ENCODE peak calls at places on chromosomes 5 and 9, in seven cellular contexts. F is body of pancreas, N is sigmoid colon, H is fibroblast of lung, S is HCT116, M is transverse colon, X is lower lobe of right lung. K is an unnamed sample. For H3K4me1, the result is how much of the 10 kb centered on the place peaks cover.

GRCh38 chr9:115167175-115167574 is 49.2 kb upstream of the TNC start:
- DNase-seq in N (no peak), F (no peak), X (no peak), H (peak), S (no peak), M (no peak), K (peak)

GRCh38 chr5:151123897-151124751 is 33.5 kb downstream of the ANXA6 start:
- DNase-seq in S (no peak), M (peak), H (peak), F (peak), N (peak), X (no peak), K (no peak)

GRCh38 chr9:108634164-108634563 is 221.6 kb downstream of the ACTL7B start:
- DNase-seq in X (no peak), S (peak), H (peak), M (peak), N (no peak), F (peak), K (peak)

GRCh38 chr5:83512051-83512745 is 40.7 kb downstream of the VCAN start:
- DNase-seq in H (peak), N (no peak), M (no peak), X (no peak), S (no peak), F (no peak), K (no peak)

GRCh38 chr9:110769667-110770066 is 101.1 kb downstream of the MUSK start:
- DNase-seq in M (no peak), H (peak), F (no peak), N (no peak), S (no peak), X (no peak), K (no peak)

GRCh38 chr5:132301341-132302274 is 7.4 kb downstream of the SLC22A4 start:
- DNase-seq in N (no peak), S (no peak), X (no peak), H (no peak), F (no peak), M (peak), K (no peak)

GRCh38 chr5:154523104-154523503 is 45.1 kb upstream of the HAND1 start:
- DNase-seq in N (no peak), H (no peak), F (no peak), X (no peak), M (no peak), S (no peak), K (no peak)

GRCh38 chr9:3916420-3916819 is 383.4 kb downstream of the GLIS3 start:
- DNase-seq in H (no peak), N (no peak), S (no peak), X (no peak), F (no peak), M (no peak), K (no peak)

GRCh38 chr5:82277987-82278710 is at the start of gene RPS23:
- DNase-seq in X (peak), F (peak), S (peak), H (peak), M (peak), N (peak), K (peak)

GRCh38 chr5:176438959-176439757 is 9.0 kb upstream of the FAF2 start:
- DNase-seq in N (no peak), F (no peak), S (no peak), X (no peak), H (peak), M (no peak), K (no peak)

GRCh38 chr9:134644715-134645606 is 3.4 kb downstream of the COL5A1 start:
- DNase-seq in N (peak), S (no peak), F (peak), M (peak), H (peak), X (no peak), K (peak)

GRCh38 chr9:112569186-112569585 is 82.6 kb downstream of the KIAA1958 start:
- DNase-seq in F (no peak), X (no peak), N (no peak), M (no peak), H (peak), S (no peak), K (no peak)

GRCh38 chr9:15606667-15607472 is 54.0 kb downstream of the CCDC171 start:
- DNase-seq in S (peak), N (no peak), X (no peak), M (no peak), H (peak), F (no peak), K (no peak)

GRCh38 chr9:99354104-99354503 is 132.0 kb downstream of the SEC61B start:
- DNase-seq in X (no peak), S (no peak), H (peak), N (no peak), F (no peak), M (no peak), K (no peak)

GRCh38 chr9:69465473-69465872 is 140.5 kb downstream of the ENTREP1 start:
- DNase-seq in M (no peak), X (no peak), N (no peak), F (peak), S (no peak), H (no peak), K (no peak)

GRCh38 chr5:14110680-14111079 is 32.5 kb upstream of the TRIO start:
- DNase-seq in X (no peak), N (no peak), M (no peak), S (no peak), F (no peak), H (peak), K (peak)

GRCh38 chr9:104260004-104260403 is 165.9 kb downstream of the SMC2 start:
- DNase-seq in F (no peak), N (no peak), X (no peak), S (no peak), H (no peak), M (no peak), K (no peak)

GRCh38 chr9:131432597-131433301 is 38.9 kb downstream of the PRRC2B start:
- DNase-seq in M (no peak), S (no peak), H (peak), X (no peak), F (no peak), N (peak), K (no peak)

GRCh38 chr9:89374176-89374575 is 55.9 kb downstream of the SECISBP2 start:
- DNase-seq in H (no peak), M (no peak), X (no peak), N (no peak), S (no peak), F (no peak), K (no peak)

GRCh38 chr9:75147638-75148037 is 59.3 kb downstream of the OSTF1 start:
- DNase-seq in N (no peak), X (no peak), S (no peak), M (no peak), F (no peak), H (no peak), K (no peak)

GRCh38 chr5:133824661-133825254 is 143.7 kb downstream of the C5orf15 start:
- DNase-seq in X (no peak), F (no peak), N (no peak), M (no peak), S (no peak), H (no peak), K (no peak)

GRCh38 chr9:107976767-107977166 is 487.2 kb upstream of the KLF4 start:
- DNase-seq in H (peak), M (peak), S (no peak), X (peak), F (peak), N (peak), K (no peak)

GRCh38 chr5:178787889-178788288 is 57.4 kb upstream of the ZNF354A start:
- DNase-seq in H (no peak), X (no peak), M (no peak), S (no peak), N (peak), F (no peak), K (no peak)

GRCh38 chr5:67578011-67578410 is 381.4 kb upstream of the CD180 start:
- DNase-seq in S (no peak), H (peak), N (no peak), M (no peak), X (no peak), F (no peak), K (no peak)

GRCh38 chr5:90557391-90557790 is 1.2 kb upstream of the ADGRV1 start:
- DNase-seq in F (no peak), X (no peak), M (no peak), N (no peak), H (no peak), S (no peak), K (no peak)

GRCh38 chr5:139273572-139274264 is 19.8 kb upstream of the MATR3 start:
- DNase-seq in S (peak), X (peak), N (peak), H (peak), M (peak), F (peak), K (peak)

GRCh38 chr9:112489876-112490661 is 3.4 kb downstream of the KIAA1958 start:
- DNase-seq in S (no peak), M (no peak), H (no peak), F (no peak), N (no peak), X (no peak), K (no peak)

GRCh38 chr5:151051066-151051930 is 29.5 kb downstream of the TNIP1 start:
- DNase-seq in N (peak), X (peak), F (peak), M (peak), S (peak), H (peak), K (no peak)

GRCh38 chr9:133353548-133353947 is 2.7 kb downstream of the SURF1 start:
- DNase-seq in M (no peak), H (no peak), S (no peak), X (no peak), N (no peak), F (no peak), K (no peak)

GRCh38 chr9:133352635-133353340 is 3.5 kb downstream of the SURF1 start:
- DNase-seq in N (no peak), H (no peak), X (no peak), F (no peak), S (no peak), M (no peak), K (no peak)

GRCh38 chr9:133356391-133357091 is at the start of the genes SURF1 and SURF2:
- DNase-seq in F (peak), H (peak), X (peak), N (peak), S (no peak), M (peak), K (no peak)

GRCh38 chr9:133355881-133356357 is 368 bp downstream of the SURF1 start:
- DNase-seq in X (no peak), S (no peak), F (no peak), N (no peak), H (no peak), M (no peak), K (no peak)

DNA sequence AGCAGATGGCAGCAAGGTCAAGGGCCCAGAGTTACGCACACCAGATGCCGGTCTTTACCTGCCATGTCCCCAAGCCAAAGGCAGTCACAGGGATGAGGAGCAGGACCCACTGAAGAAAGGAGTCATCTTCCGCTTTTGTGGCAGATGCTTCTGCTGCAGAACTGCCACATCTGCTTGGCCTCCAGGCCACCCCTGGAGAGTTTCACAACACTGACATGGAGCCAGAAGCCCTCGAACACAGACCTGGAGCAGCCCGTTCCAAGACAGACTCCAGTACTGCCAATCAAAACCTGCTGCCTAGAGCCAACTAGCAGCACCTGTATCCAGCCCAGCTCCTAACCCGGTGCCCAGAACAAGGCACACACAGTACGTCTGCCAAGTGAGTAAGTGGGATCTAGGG is 1.5 kb downstream of the SURF1 start:
- DNase-seq in M (no peak), H (no peak), S (no peak), N (no peak), X (no peak), F (no peak), K (no peak)
- H3K4me1 ChIP-seq in M (under half), H (under half), S (under half), N (under half), X (under half), F (half or more), K (under half)

GRCh38 chr5:28648108-28648507 is 1609.7 kb upstream of the CDH9 start:
- DNase-seq in M (no peak), F (no peak), X (no peak), N (no peak), S (no peak), H (no peak), K (no peak)
- TF ChIP-seq CTCF in M (no peak), F (no peak), X (no peak), N (no peak), S (no peak), H (no peak), K (no peak)

DNA sequence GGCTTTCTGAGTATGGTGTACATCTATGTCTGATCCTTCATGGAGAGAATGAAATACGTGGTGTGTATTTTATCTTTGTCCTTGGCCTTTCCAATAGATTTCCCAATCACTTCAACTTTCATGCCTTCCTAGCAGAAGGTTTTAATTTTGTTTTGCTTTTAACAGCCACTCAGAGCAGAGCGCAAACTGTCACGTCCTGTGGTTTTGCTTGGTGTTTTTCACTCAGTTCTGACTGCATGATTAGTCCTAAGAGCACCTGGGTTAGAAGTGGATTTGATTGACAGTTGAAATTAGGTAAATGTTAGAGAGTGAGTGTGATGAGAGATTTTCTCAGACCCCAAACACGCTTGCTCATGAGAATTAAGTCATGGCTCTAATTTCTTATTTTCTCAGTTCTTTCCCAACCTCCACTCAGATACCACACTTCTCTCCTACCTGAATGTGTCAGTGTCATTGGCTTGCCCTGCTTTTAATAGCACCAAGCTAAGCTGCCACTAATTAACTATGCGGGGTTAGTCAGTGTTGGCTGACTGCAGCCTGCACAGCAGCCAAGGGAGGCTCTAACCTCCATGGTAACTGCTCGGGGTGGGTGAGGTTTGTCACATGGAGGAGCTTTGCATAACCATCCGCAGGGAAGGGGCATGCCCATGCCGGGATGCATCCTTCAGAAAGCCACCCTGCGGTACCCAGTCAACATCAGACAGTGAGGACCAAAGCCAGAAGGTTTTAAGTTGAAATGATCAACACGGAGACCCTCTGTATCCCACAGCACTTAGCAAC is 173.4 kb downstream of the NR3C1 start:
- DNase-seq in M (no peak), H (no peak), S (no peak), F (no peak), X (no peak), N (peak), K (no peak)
- H3K27ac ChIP-seq in M (no peak), H (no peak), S (no peak), F (no peak), X (no peak), N (no peak), K (no peak)

GRCh38 chr9:35108946-35109575 is 6.1 kb upstream of the STOML2 start:
- DNase-seq in H (no peak), N (no peak), F (no peak), X (no peak), S (no peak), M (no peak), K (no peak)
- H3K4me1 ChIP-seq in H (under half), N (under half), F (under half), X (under half), S (under half), M (under half), K (under half)

DNA sequence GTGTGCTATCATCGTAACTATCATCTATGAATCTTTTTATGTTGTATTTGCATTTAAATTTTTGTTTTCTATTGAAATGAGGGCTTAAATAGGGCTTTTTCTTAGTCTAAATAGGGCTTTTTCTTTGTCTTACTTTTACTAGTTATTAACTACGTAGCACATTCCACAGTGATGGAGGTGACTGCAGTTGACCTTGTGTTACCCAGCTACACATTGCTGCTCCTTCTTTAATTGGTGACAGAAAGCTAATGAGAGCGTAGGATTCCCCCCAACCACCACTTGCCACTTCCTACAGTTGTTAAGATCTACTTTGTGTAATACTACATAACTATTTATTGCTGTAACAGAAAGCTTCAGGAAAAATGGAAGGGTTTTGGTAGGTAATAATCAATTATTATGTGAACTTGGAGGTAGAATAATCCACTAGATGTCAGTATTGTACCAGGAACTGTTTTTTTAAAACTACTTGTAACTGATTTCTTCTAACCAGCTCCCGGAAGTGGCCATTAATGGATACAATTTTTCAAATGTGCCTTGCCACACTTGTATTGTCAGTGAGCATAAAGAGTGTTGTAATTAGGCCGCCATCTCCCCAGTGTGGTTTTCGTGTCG is 18.0 kb downstream of the MTRR start:
- DNase-seq in N (no peak), X (no peak), H (peak), M (no peak), F (no peak), S (peak), K (no peak)
- TF ChIP-seq CTCF in N (no peak), X (peak), H (peak), M (peak), F (peak), S (no peak), K (peak)

GRCh38 chr5:173735691-173736090 is 119.2 kb upstream of the BOD1 start:
- DNase-seq in S (no peak), F (no peak), X (no peak), N (no peak), H (no peak), M (no peak), K (no peak)

GRCh38 chr5:173734716-173735115 is 118.3 kb upstream of the BOD1 start:
- DNase-seq in F (no peak), X (no peak), M (no peak), S (no peak), N (no peak), H (no peak), K (no peak)

GRCh38 chr5:173735171-173735570 is 118.7 kb upstream of the BOD1 start:
- DNase-seq in H (no peak), F (no peak), M (no peak), S (no peak), N (no peak), X (no peak), K (no peak)

GRCh38 chr5:173736923-173737412 is 120.5 kb upstream of the BOD1 start:
- DNase-seq in S (no peak), M (peak), H (no peak), N (no peak), X (no peak), F (no peak), K (no peak)

GRCh38 chr5:173736374-173736773 is 119.9 kb upstream of the BOD1 start:
- DNase-seq in N (no peak), F (no peak), X (no peak), M (peak), S (no peak), H (no peak), K (no peak)
- H3K27ac ChIP-seq in N (no peak), F (no peak), X (no peak), M (no peak), S (no peak), H (no peak), K (no peak)

DNA sequence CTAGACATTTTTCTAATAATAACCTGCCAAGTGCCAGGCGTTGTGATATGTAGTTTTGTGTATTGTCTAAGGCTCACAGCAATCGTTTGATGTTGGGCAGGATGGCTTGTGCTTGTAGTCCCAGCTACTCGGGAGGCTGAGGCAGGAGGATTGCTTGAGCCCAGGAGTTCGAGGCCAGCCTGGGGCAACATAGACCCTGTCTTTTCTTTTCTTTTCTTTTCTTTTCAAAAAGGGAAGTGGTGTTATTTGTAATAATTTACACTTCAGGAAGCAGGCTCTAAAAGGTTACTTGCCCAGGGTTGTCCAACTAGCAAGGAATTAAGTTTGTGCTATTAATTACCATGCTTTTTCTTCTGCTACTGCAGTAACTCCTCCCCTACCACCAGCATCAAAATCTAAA is 3.2 kb downstream of the ZNF131 start:
- DNase-seq in S (no peak), H (no peak), F (no peak), M (no peak), N (no peak), X (no peak), K (no peak)
- H3K4me1 ChIP-seq in S (under half), H (under half), F (under half), M (under half), N (under half), X (under half), K (under half)

K was measured in keratinocyte.